ENCODE peak calls at places on chromosomes 5 and 9, in ten cellular contexts. I is HuH-7; W is AG08395; T is aorta; A is thyroid gland; P is CD4-positive, CD25-positive, alpha-beta regulatory T cell; G is KG1; R is NCI-H1930; V is HCT116; Y is HEK293T. O is an unnamed sample.

GRCh38 chr9:4293293-4293931 is 6.5 kb downstream of the GLIS3 start:
- DNase-seq in W (peak; percentile 70), P (no peak), A (peak; percentile 23), Y (no peak), T (no peak), G (no peak), V (peak; percentile 54), R (no peak), I (no peak), O (no peak)

GRCh38 chr5:143921525-143922311 is 109.8 kb downstream of the HMHB1 start:
- DNase-seq in Y (no peak), P (no peak), I (no peak), R (no peak), V (no peak), W (peak; percentile 81), A (no peak), T (no peak), G (no peak), O (no peak)

GRCh38 chr5:180069589-180070247 is 1.8 kb downstream of the RNF130 start:
- DNase-seq in G (peak; percentile 47), R (no peak), Y (no peak), P (no peak), V (no peak), A (no peak), T (peak; percentile 78), I (no peak), W (no peak), O (peak; percentile 16)

GRCh38 chr5:81429363-81429762 is 35.4 kb upstream of the ACOT12 start:
- DNase-seq in G (no peak), W (no peak), P (no peak), T (no peak), R (no peak), Y (no peak), I (no peak), A (no peak), V (no peak), O (no peak)

GRCh38 chr9:107929439-107929838 is 439.9 kb upstream of the KLF4 start:
- DNase-seq in P (no peak), V (no peak), W (peak; percentile 42), G (no peak), I (no peak), R (no peak), T (peak; percentile 84), A (peak; percentile 33), Y (no peak), O (peak; percentile 58)

GRCh38 chr9:68530618-68531017 is 10.1 kb downstream of the TMEM252 start:
- DNase-seq in P (no peak), R (no peak), V (no peak), T (peak; percentile 79), A (no peak), G (no peak), W (no peak), Y (no peak), I (peak; percentile 21), O (no peak)

GRCh38 chr5:97167435-97167834 is 15.6 kb downstream of the RIOK2 start:
- DNase-seq in T (no peak), V (no peak), Y (no peak), A (no peak), W (no peak), P (peak; percentile 58), G (no peak), I (no peak), R (no peak), O (no peak)

GRCh38 chr5:82599030-82599429 is 320.9 kb upstream of the RPS23 start:
- DNase-seq in Y (no peak), V (no peak), R (no peak), A (no peak), G (no peak), T (no peak), P (no peak), W (no peak), I (no peak), O (no peak)

GRCh38 chr9:13049223-13049622 is 230.3 kb downstream of the MPDZ start:
- DNase-seq in Y (peak; percentile 9), V (no peak), W (no peak), I (no peak), T (no peak), R (peak; percentile 45), P (no peak), G (no peak), A (no peak), O (no peak)

GRCh38 chr5:151870820-151871219 is 53.8 kb downstream of the GLRA1 start:
- DNase-seq in R (no peak), G (no peak), Y (no peak), W (peak; percentile 75), V (no peak), T (no peak), A (no peak), I (no peak), P (no peak), O (no peak)

GRCh38 chr5:1174122-1174936 is 27.1 kb upstream of the SLC6A19 start:
- DNase-seq in A (peak; percentile 63), T (peak; percentile 60), W (peak; percentile 68), I (peak; percentile 72), G (peak; percentile 8), V (peak; percentile 81), P (peak; percentile 35), Y (peak; percentile 83), R (peak; percentile 65), O (peak; percentile 61)

GRCh38 chr5:123538670-123539459 is 26.9 kb downstream of the CSNK1G3 start:
- DNase-seq in Y (no peak), I (no peak), P (no peak), G (no peak), T (no peak), V (no peak), A (no peak), W (no peak), R (no peak), O (no peak)

GRCh38 chr9:129682381-129682780 is 16.9 kb downstream of the PRRX2 start:
- DNase-seq in T (no peak), P (no peak), I (no peak), G (no peak), W (no peak), V (no peak), A (no peak), R (no peak), Y (no peak), O (no peak)

GRCh38 chr9:78115073-78115472 is 83.5 kb upstream of the GNAQ start:
- DNase-seq in P (peak; percentile 54), Y (peak; percentile 49), V (no peak), G (no peak), A (no peak), T (no peak), I (peak; percentile 24), W (no peak), R (no peak), O (no peak)

GRCh38 chr9:114486205-114486963 is 18.9 kb downstream of the WHRN start:
- DNase-seq in P (peak; percentile 47), G (no peak), W (no peak), A (no peak), V (no peak), R (no peak), T (no peak), I (no peak), Y (no peak), O (no peak)

GRCh38 chr9:97507585-97507984 is 6.1 kb downstream of the TMOD1 start:
- DNase-seq in G (no peak), V (no peak), P (no peak), Y (no peak), R (no peak), W (no peak), A (no peak), T (no peak), I (no peak), O (no peak)